ENCODE peak calls at places on chromosome 7, in nine cellular contexts. P is stimulated activated CD4-positive, alpha-beta T cell treated with anti-CD3 and anti-CD28 coated beads, Interleukin-12 subunit alpha, Interleukin-12 subunit beta, amount 100 ng/mL, for 48 hours; T is NCI-H1092 treated with DMSO at 0.1 percent for 48 hours; R is GM12865; D is HuH-7.5; Q is aorta; E is NT2/D1; K is HL-60; S is activated effector memory CD4-positive, alpha-beta T cell treated with anti-CD3 and anti-CD28 coated beads, Interleukin-2, amount 50 U/mL, for 16 hours. V is an unnamed sample.

GRCh38 chr7:46179211-46179610 is 258.1 kb upstream of the IGFBP3 start:
- DNase-seq in P (no peak), T (no peak), R (no peak), D (no peak), Q (no peak), E (no peak), K (no peak), S (no peak), V (no peak)

GRCh38 chr7:3241686-3242258 is 59.3 kb upstream of the SDK1 start:
- DNase-seq in P (no peak), T (no peak), R (no peak), D (no peak), Q (no peak), E (no peak), K (no peak), S (no peak), V (no peak)

GRCh38 chr7:9600974-9601373 is 1167.6 kb downstream of the NXPH1 start:
- DNase-seq in P (no peak), T (no peak), R (no peak), D (no peak), Q (no peak), E (peak), K (no peak), S (no peak), V (no peak)

GRCh38 chr7:157554393-157555238 is 217.8 kb downstream of the DNAJB6 start:
- DNase-seq in P (no peak), T (no peak), R (no peak), D (no peak), Q (peak), E (no peak), K (no peak), S (peak), V (no peak)

GRCh38 chr7:4143006-4143405 is 539.1 kb upstream of the FOXK1 start:
- DNase-seq in P (no peak), T (no peak), R (no peak), D (no peak), Q (peak), E (no peak), K (no peak), S (no peak), V (no peak)

GRCh38 chr7:116241296-116241695 is 31.0 kb downstream of the TES start:
- DNase-seq in P (no peak), T (no peak), R (no peak), D (no peak), Q (no peak), E (no peak), K (no peak), S (no peak), V (no peak)

GRCh38 chr7:55179897-55180682 is 161.3 kb downstream of the EGFR start:
- DNase-seq in P (no peak), T (no peak), R (no peak), D (no peak), Q (no peak), E (no peak), K (no peak), S (no peak), V (no peak)

GRCh38 chr7:64882341-64883112 is 20.5 kb upstream of the ZNF273 start:
- DNase-seq in P (no peak), T (no peak), R (no peak), D (no peak), Q (peak), E (peak), K (no peak), S (peak), V (peak)

GRCh38 chr7:1227814-1228534 is 4.7 kb upstream of the UNCX start:
- DNase-seq in P (no peak), T (no peak), R (no peak), D (no peak), Q (no peak), E (no peak), K (no peak), S (no peak), V (no peak)

GRCh38 chr7:1651031-1651446 is 19.0 kb upstream of the ELFN1 start:
- DNase-seq in P (no peak), T (no peak), R (no peak), D (no peak), Q (no peak), E (no peak), K (no peak), S (no peak), V (no peak)

GRCh38 chr7:96400518-96400917 is 78.6 kb upstream of the SLC25A13 start:
- DNase-seq in P (no peak), T (no peak), R (no peak), D (no peak), Q (no peak), E (no peak), K (no peak), S (no peak), V (no peak)

GRCh38 chr7:53466396-53466795 is 431.0 kb downstream of the POM121L12 start:
- DNase-seq in P (no peak), T (no peak), R (no peak), D (no peak), Q (no peak), E (no peak), K (no peak), S (no peak), V (no peak)

GRCh38 chr7:47458057-47458456 is 123.9 kb downstream of the TNS3 start:
- DNase-seq in P (no peak), T (no peak), R (no peak), D (no peak), Q (peak), E (no peak), K (no peak), S (no peak), V (peak)

GRCh38 chr7:115748123-115748738 is 282.3 kb downstream of the TFEC start:
- DNase-seq in P (no peak), T (peak), R (peak), D (no peak), Q (no peak), E (no peak), K (no peak), S (no peak), V (no peak)

GRCh38 chr7:157497744-157498541 is 161.1 kb downstream of the DNAJB6 start:
- DNase-seq in P (no peak), T (no peak), R (no peak), D (no peak), Q (peak), E (no peak), K (no peak), S (peak), V (no peak)

GRCh38 chr7:19305698-19306097 is 160.5 kb upstream of the FERD3L start:
- DNase-seq in P (no peak), T (no peak), R (peak), D (no peak), Q (no peak), E (no peak), K (no peak), S (no peak), V (no peak)